ENCODE peak calls at places on chromosomes 1 and 21, in five cellular contexts. W is AG04450; Y is K562; X is CD8-positive, alpha-beta memory T cell; Z is caudate nucleus. E is an unnamed sample.

GRCh38 chr1:221708076-221708571 is 33.8 kb downstream of the DUSP10 start:
- DNase-seq in X (peak; percentile 65), Z (no peak), W (no peak), Y (peak; percentile 90), E (no peak)

GRCh38 chr1:59128239-59128736 is 168.6 kb upstream of the FGGY start:
- DNase-seq in Z (no peak), Y (no peak), W (no peak), X (no peak), E (no peak)

GRCh38 chr1:107246775-107247345 is 106.0 kb downstream of the NTNG1 start:
- DNase-seq in Y (no peak), W (no peak), Z (no peak), X (no peak), E (no peak)

GRCh38 chr21:45880097-45881068 is 101.2 kb upstream of the COL6A1 start:
- DNase-seq in Y (peak; percentile 86), Z (no peak), X (peak; percentile 47), W (no peak), E (peak; percentile 47)

GRCh38 chr1:162412002-162412401 is at the start of gene SH2D1B:
- DNase-seq in Y (peak; percentile 73), W (no peak), X (no peak), Z (no peak), E (no peak)

GRCh38 chr21:38115870-38116269 is 140.9 kb upstream of the KCNJ15 start:
- DNase-seq in W (no peak), Y (no peak), Z (no peak), X (no peak), E (no peak)

GRCh38 chr21:28605138-28605537 is 387.5 kb downstream of the LTN1 start:
- DNase-seq in W (no peak), Y (no peak), Z (no peak), X (no peak), E (no peak)

GRCh38 chr1:168088511-168089325 is 48.0 kb downstream of the GPR161 start:
- DNase-seq in Y (no peak), Z (no peak), W (no peak), X (no peak), E (no peak)

GRCh38 chr21:38080888-38081287 is 164.6 kb upstream of the KCNJ6 start:
- DNase-seq in Y (no peak), X (no peak), W (no peak), Z (no peak), E (no peak)

GRCh38 chr1:75643460-75643859 is 32.5 kb upstream of the SLC44A5 start:
- DNase-seq in Z (no peak), W (no peak), Y (peak; percentile 27), X (no peak), E (no peak)

GRCh38 chr21:42461881-42462877 is 33.8 kb downstream of the RSPH1 start:
- DNase-seq in Y (peak; percentile 20), X (no peak), W (no peak), Z (no peak), E (no peak)

GRCh38 chr1:169484683-169485426 is 889 bp downstream of the SLC19A2 start:
- DNase-seq in W (no peak), Z (no peak), X (no peak), Y (peak; percentile 70), E (no peak)

GRCh38 chr1:6675936-6676335 is 25.7 kb downstream of the DNAJC11 start:
- DNase-seq in Y (no peak), W (no peak), Z (no peak), X (no peak), E (no peak)

GRCh38 chr1:87113313-87113712 is 198.9 kb downstream of the HS2ST1 start:
- DNase-seq in Z (no peak), X (no peak), Y (no peak), W (peak; percentile 51), E (no peak)

GRCh38 chr1:35290452-35290851 is 21.9 kb downstream of the ZMYM4 start:
- DNase-seq in Z (no peak), W (no peak), Y (no peak), X (no peak), E (no peak)

GRCh38 chr1:204466416-204467405 is 27.9 kb downstream of the PIK3C2B start:
- DNase-seq in Z (peak; percentile 53), W (no peak), Y (no peak), X (no peak), E (no peak)

GRCh38 chr1:66317156-66317543 is 216.8 kb upstream of the SGIP1 start:
- DNase-seq in Y (no peak), X (no peak), W (no peak), Z (no peak), E (no peak)

GRCh38 chr1:226223786-226224244 is 351 bp downstream of the MIXL1 start:
- DNase-seq in Z (no peak), W (no peak), Y (peak; percentile 41), X (no peak), E (no peak)

GRCh38 chr1:208203127-208203847 is 40.9 kb downstream of the PLXNA2 start:
- DNase-seq in Z (no peak), X (no peak), W (no peak), Y (no peak), E (no peak)

GRCh38 chr1:229022595-229023350 is 248.1 kb upstream of the RAB4A start:
- DNase-seq in Z (peak; percentile 40), Y (no peak), W (no peak), X (no peak), E (no peak)

GRCh38 chr1:155199792-155200191 is 7.9 kb downstream of the THBS3 start:
- DNase-seq in X (no peak), W (no peak), Y (no peak), Z (no peak), E (no peak)

GRCh38 chr1:185853739-185854138 is 119.5 kb downstream of the HMCN1 start:
- DNase-seq in Y (no peak), X (no peak), W (peak; percentile 66), Z (no peak), E (peak; percentile 66)

GRCh38 chr21:34743285-34743684 is 74.5 kb downstream of the CLIC6 start:
- DNase-seq in Z (no peak), X (no peak), Y (no peak), W (no peak), E (no peak)
- H3K27ac ChIP-seq in Z (no peak overlapping the region), X (no peak overlapping the region), Y (no peak overlapping the region), W (no peak overlapping the region), E (no peak overlapping the region)

DNA sequence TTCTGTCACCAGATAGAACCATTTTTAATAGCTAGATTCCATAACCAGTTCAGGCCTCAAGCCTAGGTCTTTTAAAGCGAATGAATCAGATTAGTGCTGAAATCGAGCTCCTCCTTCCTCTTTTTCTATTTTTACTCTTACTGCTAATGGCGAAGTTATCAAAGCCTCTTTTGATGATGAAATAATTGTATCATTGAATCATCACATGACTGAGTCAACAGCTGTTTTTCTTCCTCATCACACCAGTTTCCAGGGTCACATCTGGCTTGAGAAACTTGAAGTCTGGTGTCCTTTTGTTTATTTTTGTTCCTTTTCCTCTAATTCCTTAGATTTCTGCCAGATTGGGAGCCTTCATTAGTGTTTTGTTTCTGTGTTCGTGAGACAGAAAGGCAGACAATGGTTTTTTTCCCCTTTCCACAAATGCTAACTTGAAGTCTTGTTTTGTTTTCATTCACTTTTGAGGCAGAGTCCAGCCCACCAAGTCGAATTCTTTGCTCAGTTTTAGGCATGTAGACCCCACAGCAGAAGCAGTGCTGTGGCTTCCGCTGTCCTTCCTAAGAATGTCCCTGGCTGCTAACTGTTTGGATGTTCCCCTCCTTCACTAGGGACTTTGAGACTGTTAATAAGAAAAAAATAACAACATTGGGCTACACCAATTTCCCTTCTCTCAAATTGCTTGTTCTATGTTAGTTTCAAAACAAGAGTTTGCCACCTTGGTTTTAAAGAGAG is 51.9 kb upstream of the FMOD start:
- DNase-seq in X (no peak), Z (no peak), Y (no peak), W (peak; percentile 90), E (no peak)
- H3K27ac ChIP-seq in X (no peak overlapping the region), Z (peak overlapping the region; percentile 61), Y (no peak overlapping the region), W (peak overlapping the region; percentile 95), E (no peak overlapping the region)

DNA sequence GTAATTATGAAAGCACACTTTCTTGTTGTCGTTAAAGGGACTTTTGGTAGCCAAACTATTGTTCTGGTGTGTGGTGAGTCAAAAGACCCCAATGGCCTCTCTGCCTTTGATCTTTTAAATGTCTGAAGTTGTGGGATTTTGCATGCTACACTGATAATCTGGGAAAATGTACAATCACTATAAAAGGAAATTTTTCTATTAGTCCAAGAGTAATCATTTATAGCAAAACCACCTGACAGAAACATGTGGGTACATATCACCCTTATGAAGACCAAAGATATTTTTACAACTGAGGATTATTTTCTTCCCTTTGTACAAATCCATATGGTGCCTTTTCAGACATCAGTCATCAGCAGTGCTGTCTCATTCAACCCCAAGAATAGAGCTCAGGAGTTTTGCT is 13.8 kb downstream of the GREM2 start:
- DNase-seq in Z (no peak), W (no peak), Y (no peak), X (no peak), E (no peak)
- H3K27ac ChIP-seq in Z (no peak overlapping the region), W (no peak overlapping the region), Y (no peak overlapping the region), X (no peak overlapping the region), E (no peak overlapping the region)

GRCh38 chr21:40056031-40056430 is 188.8 kb downstream of the PCP4 start:
- DNase-seq in X (no peak), W (no peak), Y (no peak), Z (no peak), E (no peak)

GRCh38 chr21:40051801-40052200 is 184.6 kb downstream of the PCP4 start:
- DNase-seq in Z (no peak), Y (no peak), W (no peak), X (no peak), E (no peak)

GRCh38 chr21:40052276-40052675 is 185.0 kb downstream of the PCP4 start:
- DNase-seq in X (no peak), W (no peak), Z (no peak), Y (no peak), E (no peak)

GRCh38 chr21:40054403-40054802 is 187.2 kb downstream of the PCP4 start:
- DNase-seq in W (no peak), Y (no peak), X (no peak), Z (no peak), E (no peak)

GRCh38 chr21:40053007-40053406 is 185.8 kb downstream of the PCP4 start:
- DNase-seq in Y (no peak), X (no peak), Z (peak; percentile 12), W (no peak), E (no peak)
- H3K27ac ChIP-seq in Y (no peak overlapping the region), X (no peak overlapping the region), Z (peak overlapping the region; percentile 77), W (no peak overlapping the region), E (no peak overlapping the region)